ENCODE peak calls at places on chromosome 15, in ten cellular contexts. D is GM03348; N is NCI-H1092; H is stimulated activated naive CD8-positive, alpha-beta T cell treated with anti-CD3 and anti-CD28 coated beads, Interleukin-15, Interleukin-2, amounts not matched to agents 100 U/mL and 50 U/mL, for 24 hours; T is naive thymus-derived CD8-positive, alpha-beta T cell; B is cardiac muscle cell; A is GM04504; C is HEK293T; V is myocyte; Z is SJSA1. F is an unnamed sample.

GRCh38 chr15:45274636-45275035 is 22.6 kb downstream of the SLC28A2 start:
- DNase-seq in H (no peak), T (no peak), B (no peak), Z (no peak), A (no peak), D (no peak), V (no peak), N (no peak), C (no peak), F (no peak)

GRCh38 chr15:41921167-41921566 is 27.3 kb upstream of the SPTBN5 start:
- DNase-seq in A (no peak), N (no peak), B (no peak), V (no peak), D (no peak), C (no peak), H (no peak), Z (peak; percentile 61), T (no peak), F (no peak)

GRCh38 chr15:40069178-40070165 is 30.5 kb upstream of the SRP14 start:
- DNase-seq in D (peak; percentile 82), A (peak; percentile 62), C (peak; percentile 60), H (no peak), T (no peak), B (peak; percentile 72), Z (peak; percentile 89), V (peak; percentile 100), N (peak; percentile 96), F (no peak)

GRCh38 chr15:50484781-50485180 is 60.6 kb downstream of the USP8 start:
- DNase-seq in D (no peak), N (no peak), Z (no peak), B (no peak), A (no peak), H (no peak), C (no peak), V (no peak), T (no peak), F (no peak)

GRCh38 chr15:31147943-31148621 is 46.6 kb upstream of the TRPM1 start:
- DNase-seq in D (no peak), H (no peak), V (no peak), T (no peak), Z (no peak), N (no peak), C (no peak), A (no peak), B (no peak), F (no peak)

GRCh38 chr15:62591842-62592838 is 427.1 kb upstream of the C2CD4B start:
- DNase-seq in D (peak; percentile 34), C (no peak), A (no peak), H (no peak), B (peak; percentile 21), T (no peak), N (no peak), Z (peak; percentile 63), V (no peak), F (no peak)

GRCh38 chr15:71612066-71612715 is 198.2 kb upstream of the NR2E3 start:
- DNase-seq in N (no peak), T (no peak), C (no peak), A (no peak), V (peak; percentile 59), Z (no peak), H (no peak), B (peak; percentile 10), D (no peak), F (no peak)

GRCh38 chr15:28128036-28128435 is 28.9 kb upstream of the OCA2 start:
- DNase-seq in H (no peak), Z (no peak), D (no peak), V (peak; percentile 29), B (no peak), T (no peak), A (no peak), C (no peak), N (no peak), F (no peak)

GRCh38 chr15:63381301-63382192 is at the start of gene CA12:
- DNase-seq in N (no peak), H (peak; percentile 36), A (no peak), T (no peak), Z (peak; percentile 40), V (no peak), D (peak; percentile 59), B (peak; percentile 47), C (peak; percentile 33), F (no peak)

GRCh38 chr15:90174140-90174891 is 26.8 kb upstream of the SEMA4B start:
- DNase-seq in N (peak; percentile 74), B (peak; percentile 70), H (no peak), C (no peak), A (no peak), V (peak; percentile 64), T (no peak), D (no peak), Z (no peak), F (no peak)

GRCh38 chr15:67501177-67501835 is 19.6 kb upstream of the C15orf61 start:
- DNase-seq in T (no peak), H (no peak), B (peak; percentile 55), V (peak; percentile 36), N (no peak), Z (no peak), A (no peak), C (no peak), D (peak; percentile 50), F (no peak)

GRCh38 chr15:98529205-98530145 is 118.9 kb upstream of the IGF1R start:
- DNase-seq in H (no peak), D (no peak), N (no peak), T (no peak), C (no peak), A (no peak), B (no peak), Z (no peak), V (peak; percentile 7), F (no peak)

GRCh38 chr15:74179983-74180688 is 6.6 kb downstream of the ISLR start:
- DNase-seq in B (peak; percentile 72), V (peak; percentile 36), A (no peak), C (no peak), N (no peak), T (no peak), H (no peak), D (peak; percentile 80), Z (peak; percentile 21), F (no peak)

GRCh38 chr15:40339621-40339945 is 1.2 kb downstream of the CCDC9B start:
- DNase-seq in D (peak; percentile 23), H (no peak), A (no peak), C (no peak), T (no peak), N (no peak), B (no peak), V (no peak), Z (no peak), F (no peak)

GRCh38 chr15:40392986-40393948 is 10.7 kb downstream of the KNSTRN start:
- DNase-seq in C (no peak), Z (no peak), N (no peak), V (no peak), B (no peak), T (no peak), A (no peak), H (no peak), D (no peak), F (no peak)

GRCh38 chr15:71627188-71627587 is 183.2 kb upstream of the NR2E3 start:
- DNase-seq in D (no peak), A (no peak), T (no peak), C (no peak), B (no peak), V (no peak), H (no peak), Z (no peak), N (no peak), F (no peak)

GRCh38 chr15:86857701-86858100 is 778.0 kb downstream of the AGBL1 start:
- DNase-seq in V (peak; percentile 34), D (no peak), A (no peak), H (no peak), C (no peak), N (no peak), B (no peak), T (no peak), Z (no peak), F (no peak)

GRCh38 chr15:56292546-56293316 is 49.1 kb upstream of the RFX7 start:
- DNase-seq in A (no peak), H (no peak), N (no peak), T (no peak), V (peak; percentile 23), B (no peak), D (no peak), C (no peak), Z (no peak), F (no peak)

F was measured in T follicular helper cell.